ENCODE peak calls at places on chromosomes 1 and 21, in five cellular contexts. U, G, F, D and L are unnamed samples.

GRCh38 chr1:243490748-243491686 is 235.2 kb downstream of the SDCCAG8 start:
- DNase-seq in U (no peak), F (no peak), D (peak; percentile 45), G (no peak), L (peak; percentile 81)

GRCh38 chr1:9435101-9435636 is 104.1 kb upstream of the SLC25A33 start:
- DNase-seq in D (no peak), G (peak; percentile 47), F (no peak), U (no peak), L (no peak)

GRCh38 chr1:43984855-43985254 is 5.8 kb downstream of the B4GALT2 start:
- DNase-seq in U (no peak), F (no peak), G (no peak), D (no peak), L (no peak)

GRCh38 chr1:36529762-36530260 is 47.1 kb upstream of the CSF3R start:
- DNase-seq in G (no peak), U (no peak), D (no peak), F (no peak), L (no peak)

GRCh38 chr1:185541861-185542260 is 192.3 kb upstream of the HMCN1 start:
- DNase-seq in U (no peak), D (no peak), F (no peak), G (no peak), L (no peak)

GRCh38 chr1:3789421-3790300 is 6.6 kb downstream of the LRRC47 start:
- DNase-seq in U (no peak), G (no peak), F (no peak), D (no peak), L (no peak)

GRCh38 chr1:47196622-47197021 is 6.8 kb upstream of the PDZK1IP1 start:
- DNase-seq in U (no peak), G (no peak), F (no peak), D (peak; percentile 47), L (no peak)

GRCh38 chr1:179141592-179142244 is 59.8 kb downstream of the TOR3A start:
- DNase-seq in U (no peak), F (peak; percentile 16), D (no peak), G (no peak), L (no peak)

GRCh38 chr1:81329061-81329460 is 471.7 kb upstream of the ADGRL2 start:
- DNase-seq in F (no peak), G (no peak), U (no peak), D (no peak), L (no peak)

GRCh38 chr1:165666152-165666551 is 32.2 kb downstream of the ALDH9A1 start:
- DNase-seq in G (no peak), D (no peak), F (no peak), U (no peak), L (no peak)

GRCh38 chr1:163673756-163674155 is 352.0 kb downstream of the NUF2 start:
- DNase-seq in D (no peak), G (no peak), F (no peak), U (no peak), L (no peak)

GRCh38 chr21:42652527-42653491 is 612 bp upstream of the PDE9A start:
- DNase-seq in G (peak; percentile 94), U (no peak), F (peak; percentile 74), D (peak; percentile 66), L (no peak)

GRCh38 chr1:183374825-183375224 is 43.4 kb downstream of the NMNAT2 start:
- DNase-seq in G (no peak), D (no peak), U (no peak), F (no peak), L (no peak)

GRCh38 chr1:100927276-100927675 is 31.4 kb downstream of the SLC30A7 start:
- DNase-seq in F (no peak), U (peak; percentile 9), G (no peak), D (no peak), L (no peak)

GRCh38 chr1:223413216-223413615 is 20.0 kb downstream of the CCDC185 start:
- DNase-seq in U (no peak), G (no peak), F (no peak), D (no peak), L (no peak)

GRCh38 chr1:2795926-2796325 is 5.6 kb downstream of the TTC34 start:
- DNase-seq in F (no peak), G (no peak), D (no peak), U (no peak), L (no peak)

GRCh38 chr1:243582321-243582720 is 267.7 kb downstream of the AKT3 start:
- DNase-seq in G (no peak), U (no peak), D (no peak), F (peak; percentile 21), L (no peak)

GRCh38 chr1:169309178-169310166 is 58.1 kb downstream of the NME7 start:
- DNase-seq in F (peak; percentile 73), U (no peak), G (no peak), D (no peak), L (no peak)

GRCh38 chr1:52913537-52913936 is 8.0 kb downstream of the ECHDC2 start:
- DNase-seq in G (peak; percentile 65), U (no peak), D (peak; percentile 65), F (peak; percentile 21), L (peak; percentile 42)

GRCh38 chr1:53220962-53221286 is 490 bp upstream of the CZIB start:
- DNase-seq in F (no peak), G (no peak), D (no peak), U (no peak), L (no peak)

GRCh38 chr1:6410248-6410893 is 9.3 kb downstream of the HES2 start:
- DNase-seq in F (no peak), D (no peak), G (no peak), U (no peak), L (no peak)

GRCh38 chr1:21666572-21667320 is 2.4 kb downstream of the RAP1GAP start:
- DNase-seq in D (no peak), F (peak; percentile 78), U (no peak), G (no peak), L (no peak)

GRCh38 chr1:152182431-152182830 is 23.4 kb upstream of the RPTN start:
- DNase-seq in G (no peak), U (no peak), D (no peak), F (peak; percentile 47), L (peak; percentile 25)

GRCh38 chr1:5995871-5996630 is 3.8 kb upstream of the NPHP4 start:
- DNase-seq in G (no peak), U (no peak), D (no peak), F (no peak), L (no peak)